ENCODE peak calls at places on chromosomes 5 and 9, in four cellular contexts. One of them, this sample, is unnamed.

GRCh38 chr9:5510360-5510931 is at the start of gene PDCD1LG2:
- DNase-seq in MCF 10A: peak; percentile 66
- DNase-seq in spleen: no peak
- DNase-seq in gastrocnemius medialis: no peak
- DNase-seq in this sample: peak; percentile 75

GRCh38 chr9:19122490-19123042 is 4.7 kb downstream of the PLIN2 start:
- DNase-seq in MCF 10A: no peak
- DNase-seq in spleen: no peak
- DNase-seq in gastrocnemius medialis: no peak
- DNase-seq in this sample: no peak

GRCh38 chr5:165620394-165620793 is 2115.0 kb downstream of the MAT2B start:
- DNase-seq in spleen: no peak
- DNase-seq in gastrocnemius medialis: no peak
- DNase-seq in MCF 10A: no peak
- DNase-seq in this sample: no peak

GRCh38 chr5:132480546-132481242 is 9.9 kb downstream of the IRF1 start:
- DNase-seq in gastrocnemius medialis: no peak
- DNase-seq in MCF 10A: no peak
- DNase-seq in spleen: peak; percentile 76
- DNase-seq in this sample: no peak

GRCh38 chr5:91164424-91164823 is 218.7 kb downstream of the ARRDC3 start:
- DNase-seq in MCF 10A: no peak
- DNase-seq in spleen: no peak
- DNase-seq in gastrocnemius medialis: no peak
- DNase-seq in this sample: peak; percentile 43

GRCh38 chr5:74336286-74336685 is 304.2 kb downstream of the ENC1 start:
- DNase-seq in MCF 10A: no peak
- DNase-seq in gastrocnemius medialis: no peak
- DNase-seq in spleen: no peak
- DNase-seq in this sample: no peak

GRCh38 chr9:21991039-21991959 is 2.9 kb downstream of the CDKN2A start:
- DNase-seq in gastrocnemius medialis: no peak
- DNase-seq in MCF 10A: no peak
- DNase-seq in spleen: no peak
- DNase-seq in this sample: no peak

GRCh38 chr9:121278535-121279169 is 10.7 kb downstream of the GSN start:
- DNase-seq in MCF 10A: peak; percentile 94
- DNase-seq in gastrocnemius medialis: peak; percentile 51
- DNase-seq in spleen: no peak
- DNase-seq in this sample: peak; percentile 98

GRCh38 chr5:93158841-93159240 is 422.2 kb downstream of the NR2F1-AS1 start:
- DNase-seq in spleen: no peak
- DNase-seq in gastrocnemius medialis: no peak
- DNase-seq in MCF 10A: no peak
- DNase-seq in this sample: no peak

GRCh38 chr5:9335754-9336495 is 209.9 kb downstream of the SEMA5A start:
- DNase-seq in MCF 10A: no peak
- DNase-seq in gastrocnemius medialis: no peak
- DNase-seq in spleen: no peak
- DNase-seq in this sample: no peak